ENCODE peak calls at places on chromosomes 16 and 17, in seven cellular contexts. E, Z, G, J, B, C and I are unnamed samples.

GRCh38 chr17:30550512-30551273 is 73.5 kb downstream of the GOSR1 start:
- DNase-seq in E (no peak), Z (no peak), G (no peak), J (no peak), B (peak; percentile 25), C (no peak), I (no peak)

GRCh38 chr17:17424552-17424951 is 52.2 kb upstream of the MED9 start:
- DNase-seq in E (no peak), Z (no peak), G (no peak), J (no peak), B (no peak), C (no peak), I (no peak)

GRCh38 chr17:69525920-69526841 is 111.7 kb downstream of the MAP2K6 start:
- DNase-seq in E (peak; percentile 45), Z (peak; percentile 35), G (no peak), J (no peak), B (no peak), C (peak; percentile 36), I (no peak)

GRCh38 chr16:24609740-24610420 is 70.5 kb downstream of the RBBP6 start:
- DNase-seq in E (peak; percentile 36), Z (no peak), G (peak; percentile 33), J (no peak), B (no peak), C (peak; percentile 39), I (no peak)

GRCh38 chr17:66383353-66383752 is 80.9 kb downstream of the PRKCA start:
- DNase-seq in E (no peak), Z (peak; percentile 75), G (no peak), J (no peak), B (no peak), C (no peak), I (no peak)

GRCh38 chr16:78407191-78407590 is 307.7 kb downstream of the WWOX start:
- DNase-seq in E (no peak), Z (no peak), G (no peak), J (no peak), B (no peak), C (no peak), I (no peak)

GRCh38 chr17:50363217-50364060 is 9.5 kb downstream of the MRPL27 start:
- DNase-seq in E (no peak), Z (no peak), G (no peak), J (no peak), B (no peak), C (peak; percentile 65), I (no peak)

GRCh38 chr17:75645889-75646625 is 12.8 kb downstream of the SMIM5 start:
- DNase-seq in E (peak; percentile 92), Z (no peak), G (no peak), J (no peak), B (no peak), C (no peak), I (peak; percentile 42)

GRCh38 chr16:88636488-88637265 is 1.7 kb upstream of the IL17C start:
- DNase-seq in E (no peak), Z (no peak), G (no peak), J (no peak), B (no peak), C (no peak), I (no peak)

GRCh38 chr16:11794991-11795886 is 1.8 kb downstream of the ZC3H7A start:
- DNase-seq in E (peak; percentile 26), Z (no peak), G (no peak), J (no peak), B (no peak), C (no peak), I (no peak)

GRCh38 chr16:84829168-84829965 is 9.6 kb downstream of the CRISPLD2 start:
- DNase-seq in E (peak; percentile 46), Z (no peak), G (no peak), J (no peak), B (no peak), C (no peak), I (no peak)

GRCh38 chr17:18066866-18067265 is 20.9 kb upstream of the DRG2 start:
- DNase-seq in E (no peak), Z (no peak), G (no peak), J (no peak), B (no peak), C (no peak), I (no peak)

GRCh38 chr16:81647527-81647926 is 131.6 kb upstream of the PLCG2 start:
- DNase-seq in E (no peak), Z (no peak), G (no peak), J (no peak), B (no peak), C (no peak), I (no peak)

GRCh38 chr16:85947511-85948509 is 48.8 kb downstream of the IRF8 start:
- DNase-seq in E (no peak), Z (no peak), G (no peak), J (peak; percentile 6), B (no peak), C (no peak), I (no peak)

GRCh38 chr17:6711681-6712057 is 1.5 kb downstream of the SLC13A5 start:
- DNase-seq in E (no peak), Z (no peak), G (no peak), J (no peak), B (peak; percentile 11), C (no peak), I (no peak)

GRCh38 chr17:65099941-65100315 is 37.2 kb upstream of the RGS9 start:
- DNase-seq in E (peak; percentile 48), Z (peak; percentile 44), G (peak; percentile 33), J (peak; percentile 36), B (no peak), C (no peak), I (peak; percentile 58)

GRCh38 chr16:17470871-17471744 is at the start of gene XYLT1:
- DNase-seq in E (peak; percentile 66), Z (peak; percentile 86), G (peak; percentile 53), J (peak; percentile 55), B (peak; percentile 65), C (peak; percentile 51), I (peak; percentile 21)

GRCh38 chr17:68782829-68783228 is 172.4 kb downstream of the ABCA8 start:
- DNase-seq in E (no peak), Z (peak; percentile 88), G (no peak), J (no peak), B (no peak), C (no peak), I (no peak)

GRCh38 chr17:75153854-75154194 is 488 bp downstream of the JPT1 start:
- DNase-seq in E (no peak), Z (no peak), G (no peak), J (no peak), B (no peak), C (peak; percentile 24), I (peak; percentile 24)

GRCh38 chr16:24538756-24539294 is 541 bp upstream of the RBBP6 start:
- DNase-seq in E (no peak), Z (no peak), G (no peak), J (no peak), B (no peak), C (no peak), I (no peak)

GRCh38 chr16:13178318-13178717 is 276.9 kb downstream of the SHISA9 start:
- DNase-seq in E (no peak), Z (no peak), G (no peak), J (no peak), B (no peak), C (no peak), I (no peak)

GRCh38 chr16:78705694-78706093 is 606.2 kb downstream of the WWOX start:
- DNase-seq in E (no peak), Z (no peak), G (no peak), J (no peak), B (no peak), C (no peak), I (no peak)

GRCh38 chr17:6910987-6911603 is 79.6 kb upstream of the TEKT1 start:
- DNase-seq in E (no peak), Z (no peak), G (no peak), J (no peak), B (no peak), C (no peak), I (no peak)

GRCh38 chr17:55341432-55341831 is 76.7 kb downstream of the HLF start:
- DNase-seq in E (no peak), Z (no peak), G (no peak), J (no peak), B (no peak), C (no peak), I (no peak)

GRCh38 chr17:57679356-57679755 is 65.7 kb downstream of the CCDC182 start:
- DNase-seq in E (peak; percentile 9), Z (no peak), G (no peak), J (no peak), B (peak; percentile 15), C (no peak), I (no peak)

GRCh38 chr16:79379083-79379482 is 221.5 kb downstream of the MAF start:
- DNase-seq in E (no peak), Z (no peak), G (no peak), J (no peak), B (no peak), C (no peak), I (no peak)

GRCh38 chr17:82257473-82257872 is 16.0 kb downstream of the CSNK1D start:
- DNase-seq in E (no peak), Z (no peak), G (peak; percentile 56), J (peak; percentile 38), B (peak; percentile 65), C (peak; percentile 50), I (peak; percentile 89)

GRCh38 chr17:16444258-16444886 is 29.0 kb downstream of the TRPV2 start:
- DNase-seq in E (no peak), Z (no peak), G (no peak), J (no peak), B (no peak), C (no peak), I (no peak)

GRCh38 chr17:73936908-73937627 is 266.4 kb upstream of the RPL38 start:
- DNase-seq in E (no peak), Z (no peak), G (no peak), J (no peak), B (no peak), C (no peak), I (no peak)
- TF ChIP-seq CTCF in E (no peak), Z (no peak), G (no peak), J (no peak), B (no peak), C (no peak), I (no peak)

GRCh38 chr17:62601438-62601837 is 26.0 kb upstream of the MRC2 start:
- DNase-seq in E (no peak), Z (peak; percentile 10), G (no peak), J (no peak), B (no peak), C (no peak), I (no peak)
- TF ChIP-seq CTCF in E (no peak), Z (peak; percentile 69), G (peak; percentile 36), J (no peak), B (no peak), C (no peak), I (no peak)

DNA sequence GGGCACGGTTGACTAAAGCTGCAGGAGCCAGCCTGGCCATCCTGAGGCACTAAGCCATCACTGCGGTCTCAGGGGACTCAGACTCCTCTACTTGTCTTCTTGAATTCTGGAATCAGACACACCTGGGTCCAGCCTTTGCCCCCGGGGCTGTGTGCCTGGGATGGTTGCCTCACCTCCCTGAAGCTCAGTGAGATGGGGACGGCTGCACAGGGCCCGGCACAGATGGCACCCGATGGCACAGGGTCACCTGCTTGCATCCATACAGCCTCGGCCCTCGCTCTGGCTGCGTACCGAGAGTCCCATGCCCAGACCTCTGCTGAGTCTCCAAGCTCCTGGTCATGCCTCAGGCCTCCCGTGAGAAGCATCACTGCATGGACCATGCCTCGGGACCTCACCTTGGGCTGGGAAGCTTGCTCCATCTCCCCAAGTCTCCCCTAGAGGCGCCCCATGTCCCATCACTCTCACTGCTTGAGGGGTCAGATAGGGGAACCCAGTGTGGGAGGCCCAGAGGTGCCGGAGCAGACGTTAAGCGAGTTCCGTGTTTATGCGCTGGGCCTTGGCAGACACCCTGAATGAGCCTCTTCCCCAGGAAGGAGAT is 316.3 kb downstream of the SEC14L1 start:
- DNase-seq in E (no peak), Z (no peak), G (no peak), J (no peak), B (peak; percentile 72), C (no peak), I (no peak)
- TF ChIP-seq CTCF in E (no peak), Z (no peak), G (no peak), J (no peak), B (no peak), C (no peak), I (no peak)

GRCh38 chr17:44556854-44557606 is at the start of gene FZD2:
- DNase-seq in E (peak; percentile 74), Z (peak; percentile 97), G (peak; percentile 74), J (no peak), B (peak; percentile 70), C (peak; percentile 91), I (peak; percentile 63)
- TF ChIP-seq CTCF in E (no peak), Z (no peak), G (no peak), J (no peak), B (no peak), C (no peak), I (no peak)